ENCODE peak calls at places on chromosomes 12 and 14, in four cellular contexts. One of them, this sample, is unnamed.

GRCh38 chr14:50772361-50772760 is 58.6 kb downstream of the NIN start:
- DNase-seq in stimulated activated CD8-positive, alpha-beta memory T cell treated with anti-CD3 and anti-CD28 coated beads, Interleukin-15, amount 100 ng/mL, for 24 hours: no peak
- DNase-seq in foreskin fibroblast: peak; percentile 79
- DNase-seq in transverse colon: no peak
- DNase-seq in this sample: peak; percentile 20

GRCh38 chr12:11607313-11608081 is 42.0 kb upstream of the ETV6 start:
- DNase-seq in stimulated activated CD8-positive, alpha-beta memory T cell treated with anti-CD3 and anti-CD28 coated beads, Interleukin-15, amount 100 ng/mL, for 24 hours: no peak
- DNase-seq in foreskin fibroblast: no peak
- DNase-seq in transverse colon: peak; percentile 68
- DNase-seq in this sample: peak; percentile 21

GRCh38 chr14:105045710-105046326 is 19.4 kb downstream of the GPR132 start:
- DNase-seq in stimulated activated CD8-positive, alpha-beta memory T cell treated with anti-CD3 and anti-CD28 coated beads, Interleukin-15, amount 100 ng/mL, for 24 hours: peak; percentile 95
- DNase-seq in foreskin fibroblast: no peak
- DNase-seq in transverse colon: peak; percentile 94
- DNase-seq in this sample: peak; percentile 95

GRCh38 chr12:49420556-49420955 is 53.3 kb downstream of the SPATS2 start:
- DNase-seq in stimulated activated CD8-positive, alpha-beta memory T cell treated with anti-CD3 and anti-CD28 coated beads, Interleukin-15, amount 100 ng/mL, for 24 hours: no peak
- DNase-seq in foreskin fibroblast: no peak
- DNase-seq in transverse colon: no peak
- DNase-seq in this sample: no peak

GRCh38 chr12:59737725-59738463 is 142.1 kb downstream of the SLC16A7 start:
- DNase-seq in stimulated activated CD8-positive, alpha-beta memory T cell treated with anti-CD3 and anti-CD28 coated beads, Interleukin-15, amount 100 ng/mL, for 24 hours: no peak
- DNase-seq in foreskin fibroblast: peak; percentile 20
- DNase-seq in transverse colon: no peak
- DNase-seq in this sample: peak; percentile 23

GRCh38 chr14:68359862-68360552 is 432.9 kb downstream of the ZFP36L1 start:
- DNase-seq in stimulated activated CD8-positive, alpha-beta memory T cell treated with anti-CD3 and anti-CD28 coated beads, Interleukin-15, amount 100 ng/mL, for 24 hours: no peak
- DNase-seq in foreskin fibroblast: no peak
- DNase-seq in transverse colon: peak; percentile 84
- DNase-seq in this sample: peak; percentile 30

GRCh38 chr14:52694761-52695480 is 437 bp downstream of the ERO1A start:
- DNase-seq in stimulated activated CD8-positive, alpha-beta memory T cell treated with anti-CD3 and anti-CD28 coated beads, Interleukin-15, amount 100 ng/mL, for 24 hours: no peak
- DNase-seq in foreskin fibroblast: peak; percentile 14
- DNase-seq in transverse colon: peak; percentile 64
- DNase-seq in this sample: peak; percentile 27

GRCh38 chr12:10968765-10969456 is 17.8 kb downstream of the TAS2R50 start:
- DNase-seq in stimulated activated CD8-positive, alpha-beta memory T cell treated with anti-CD3 and anti-CD28 coated beads, Interleukin-15, amount 100 ng/mL, for 24 hours: no peak
- DNase-seq in foreskin fibroblast: peak; percentile 46
- DNase-seq in transverse colon: no peak
- DNase-seq in this sample: peak; percentile 45

GRCh38 chr12:40566246-40566645 is 126.0 kb upstream of the CNTN1 start:
- DNase-seq in stimulated activated CD8-positive, alpha-beta memory T cell treated with anti-CD3 and anti-CD28 coated beads, Interleukin-15, amount 100 ng/mL, for 24 hours: no peak
- DNase-seq in foreskin fibroblast: no peak
- DNase-seq in transverse colon: no peak
- DNase-seq in this sample: no peak

GRCh38 chr14:37131205-37131604 is 41.2 kb downstream of the SLC25A21 start:
- DNase-seq in stimulated activated CD8-positive, alpha-beta memory T cell treated with anti-CD3 and anti-CD28 coated beads, Interleukin-15, amount 100 ng/mL, for 24 hours: no peak
- DNase-seq in foreskin fibroblast: no peak
- DNase-seq in transverse colon: no peak
- DNase-seq in this sample: no peak

GRCh38 chr14:32329690-32330290 is 692 bp downstream of the AKAP6 start:
- DNase-seq in stimulated activated CD8-positive, alpha-beta memory T cell treated with anti-CD3 and anti-CD28 coated beads, Interleukin-15, amount 100 ng/mL, for 24 hours: no peak
- DNase-seq in foreskin fibroblast: no peak
- DNase-seq in transverse colon: no peak
- DNase-seq in this sample: no peak

GRCh38 chr12:3600039-3600720 is 109.2 kb downstream of the PRMT8 start:
- DNase-seq in stimulated activated CD8-positive, alpha-beta memory T cell treated with anti-CD3 and anti-CD28 coated beads, Interleukin-15, amount 100 ng/mL, for 24 hours: no peak
- DNase-seq in foreskin fibroblast: no peak
- DNase-seq in transverse colon: no peak
- DNase-seq in this sample: no peak

GRCh38 chr14:29390046-29390841 is 537.4 kb downstream of the PRKD1 start:
- DNase-seq in stimulated activated CD8-positive, alpha-beta memory T cell treated with anti-CD3 and anti-CD28 coated beads, Interleukin-15, amount 100 ng/mL, for 24 hours: no peak
- DNase-seq in foreskin fibroblast: no peak
- DNase-seq in transverse colon: no peak
- DNase-seq in this sample: no peak

GRCh38 chr12:83161451-83161850 is 474.7 kb downstream of the TMTC2 start:
- DNase-seq in stimulated activated CD8-positive, alpha-beta memory T cell treated with anti-CD3 and anti-CD28 coated beads, Interleukin-15, amount 100 ng/mL, for 24 hours: no peak
- DNase-seq in foreskin fibroblast: peak; percentile 24
- DNase-seq in transverse colon: no peak
- DNase-seq in this sample: peak; percentile 29

GRCh38 chr12:116303929-116304328 is 26.4 kb upstream of the MED13L start:
- DNase-seq in stimulated activated CD8-positive, alpha-beta memory T cell treated with anti-CD3 and anti-CD28 coated beads, Interleukin-15, amount 100 ng/mL, for 24 hours: no peak
- DNase-seq in foreskin fibroblast: peak; percentile 54
- DNase-seq in transverse colon: no peak
- DNase-seq in this sample: peak; percentile 36

This sample was measured in AG08396.